ENCODE peak calls at places on chromosomes 16 and 17, in four cellular contexts. R is T-helper 17 cell; Q is stimulated activated naive CD8-positive, alpha-beta T cell treated with anti-CD3 and anti-CD28 coated beads, Interleukin-15, Interleukin-2, amounts not matched to agents 100 U/mL and 50 U/mL, for 24 hours; D is central memory CD8-positive, alpha-beta T cell. J is an unnamed sample.

GRCh38 chr17:81064746-81065475 is 30.0 kb downstream of the BAIAP2 start:
- ATAC-seq in D (no peak), R (no peak), Q (no peak), J (no peak)

GRCh38 chr16:56684256-56684925 is 2.1 kb downstream of the MT1X start:
- ATAC-seq in R (no peak), D (no peak), Q (no peak), J (no peak)

GRCh38 chr17:80959330-80960036 is 32.2 kb upstream of the CHMP6 start:
- ATAC-seq in R (no peak), D (no peak), Q (no peak), J (no peak)

GRCh38 chr17:67829331-67829730 is 4.0 kb downstream of the BPTF start:
- ATAC-seq in Q (peak; percentile 34), D (no peak), R (no peak), J (no peak)

GRCh38 chr17:57114085-57114673 is 29.1 kb downstream of the AKAP1 start:
- ATAC-seq in Q (peak; percentile 60), D (no peak), R (peak; percentile 78), J (peak; percentile 62)

GRCh38 chr16:20317117-20317516 is 10.2 kb downstream of the GP2 start:
- ATAC-seq in Q (no peak), D (no peak), R (no peak), J (no peak)

GRCh38 chr16:4957420-4957719 is 760 bp upstream of the SEC14L5 start:
- ATAC-seq in Q (no peak), D (no peak), R (no peak), J (no peak)

GRCh38 chr16:15911198-15911597 is 22.8 kb upstream of the CEP20 start:
- ATAC-seq in D (no peak), R (no peak), Q (no peak), J (no peak)

GRCh38 chr16:62638324-62638911 is 602.2 kb upstream of the CDH8 start:
- ATAC-seq in Q (no peak), R (no peak), D (no peak), J (no peak)

GRCh38 chr17:69093279-69093789 is 32.6 kb upstream of the ABCA9 start:
- ATAC-seq in R (no peak), Q (no peak), D (no peak), J (peak; percentile 60)

GRCh38 chr17:9435165-9435564 is 140.5 kb downstream of the STX8 start:
- ATAC-seq in Q (no peak), D (no peak), R (no peak), J (no peak)

GRCh38 chr16:81712681-81713080 is 66.4 kb upstream of the PLCG2 start:
- ATAC-seq in R (no peak), Q (no peak), D (no peak), J (no peak)

GRCh38 chr16:89723279-89724250 is 2.2 kb downstream of the ZNF276 start:
- ATAC-seq in R (peak; percentile 66), Q (peak; percentile 33), D (peak; percentile 64), J (no peak)